ENCODE peak calls at places on chromosomes 7 and 10, in seven cellular contexts. M is HFF-Myc, S is AG09319, B is hepatocyte, W is dorsolateral prefrontal cortex, X is GM10248, J is thyroid gland. L is an unnamed sample.

GRCh38 chr7:100545636-100546128 is 6.7 kb downstream of the AGFG2 start:
- DNase-seq in M (peak; percentile 80), S (peak; percentile 48), B (peak; percentile 86), W (no peak), X (peak; percentile 61), J (peak; percentile 67), L (peak; percentile 69)

GRCh38 chr7:102967798-102968197 is 55.0 kb downstream of the LRRC17 start:
- DNase-seq in M (no peak), S (no peak), B (no peak), W (no peak), X (no peak), J (no peak), L (no peak)

GRCh38 chr7:106377847-106378361 is 93.1 kb upstream of the NAMPT start:
- DNase-seq in M (no peak), S (no peak), B (no peak), W (no peak), X (no peak), J (no peak), L (no peak)

GRCh38 chr10:127041561-127041960 is 136.3 kb downstream of the DOCK1 start:
- DNase-seq in M (peak; percentile 73), S (peak; percentile 68), B (no peak), W (no peak), X (no peak), J (no peak), L (no peak)

GRCh38 chr7:13241416-13241815 is 554.0 kb downstream of the ARL4A start:
- DNase-seq in M (no peak), S (no peak), B (no peak), W (no peak), X (no peak), J (no peak), L (no peak)

GRCh38 chr10:97065128-97065527 is 120.6 kb downstream of the SLIT1 start:
- DNase-seq in M (no peak), S (no peak), B (no peak), W (no peak), X (no peak), J (peak; percentile 40), L (no peak)

GRCh38 chr10:14124951-14125350 is 205.8 kb downstream of the FRMD4A start:
- DNase-seq in M (no peak), S (no peak), B (no peak), W (no peak), X (no peak), J (no peak), L (no peak)

GRCh38 chr7:107803009-107803581 is at the start of gene SLC26A3:
- DNase-seq in M (no peak), S (no peak), B (no peak), W (no peak), X (no peak), J (no peak), L (no peak)

GRCh38 chr7:16232273-16232672 is 189.1 kb downstream of the CRPPA start:
- DNase-seq in M (no peak), S (no peak), B (no peak), W (no peak), X (no peak), J (no peak), L (no peak)

GRCh38 chr10:26593896-26594295 is 103.6 kb upstream of the PDSS1 start:
- DNase-seq in M (no peak), S (no peak), B (no peak), W (no peak), X (peak; percentile 32), J (no peak), L (peak; percentile 49)

GRCh38 chr10:46250898-46251856 is 35.6 kb upstream of the ANTXRL start:
- DNase-seq in M (no peak), S (no peak), B (no peak), W (no peak), X (no peak), J (peak; percentile 21), L (no peak)

GRCh38 chr7:27553288-27553687 is 109.4 kb downstream of the HIBADH start:
- DNase-seq in M (no peak), S (no peak), B (no peak), W (no peak), X (no peak), J (no peak), L (no peak)

GRCh38 chr7:39394105-39394504 is 172.1 kb upstream of the YAE1 start:
- DNase-seq in M (no peak), S (no peak), B (no peak), W (no peak), X (no peak), J (peak; percentile 16), L (no peak)

GRCh38 chr7:1322240-1323110 is 89.8 kb downstream of the UNCX start:
- DNase-seq in M (no peak), S (no peak), B (no peak), W (no peak), X (no peak), J (no peak), L (no peak)

GRCh38 chr7:23487670-23488069 is 17.4 kb upstream of the IGF2BP3 start:
- DNase-seq in M (no peak), S (no peak), B (no peak), W (no peak), X (no peak), J (no peak), L (no peak)

GRCh38 chr7:101488826-101489572 is 126.3 kb downstream of the COL26A1 start:
- DNase-seq in M (no peak), S (no peak), B (peak; percentile 48), W (no peak), X (no peak), J (no peak), L (no peak)

GRCh38 chr7:1407883-1408282 is 51.4 kb downstream of the MICALL2 start:
- DNase-seq in M (no peak), S (no peak), B (no peak), W (no peak), X (no peak), J (no peak), L (no peak)

GRCh38 chr10:43284341-43284910 is 17.6 kb upstream of the RASGEF1A start:
- DNase-seq in M (no peak), S (no peak), B (peak; percentile 73), W (no peak), X (no peak), J (no peak), L (no peak)

GRCh38 chr10:121070257-121070656 is 219.1 kb downstream of the WDR11 start:
- DNase-seq in M (no peak), S (no peak), B (peak; percentile 51), W (no peak), X (no peak), J (no peak), L (no peak)

GRCh38 chr7:71613316-71613715 is 481.4 kb downstream of the GALNT17 start:
- DNase-seq in M (no peak), S (no peak), B (no peak), W (no peak), X (no peak), J (no peak), L (no peak)

DNA sequence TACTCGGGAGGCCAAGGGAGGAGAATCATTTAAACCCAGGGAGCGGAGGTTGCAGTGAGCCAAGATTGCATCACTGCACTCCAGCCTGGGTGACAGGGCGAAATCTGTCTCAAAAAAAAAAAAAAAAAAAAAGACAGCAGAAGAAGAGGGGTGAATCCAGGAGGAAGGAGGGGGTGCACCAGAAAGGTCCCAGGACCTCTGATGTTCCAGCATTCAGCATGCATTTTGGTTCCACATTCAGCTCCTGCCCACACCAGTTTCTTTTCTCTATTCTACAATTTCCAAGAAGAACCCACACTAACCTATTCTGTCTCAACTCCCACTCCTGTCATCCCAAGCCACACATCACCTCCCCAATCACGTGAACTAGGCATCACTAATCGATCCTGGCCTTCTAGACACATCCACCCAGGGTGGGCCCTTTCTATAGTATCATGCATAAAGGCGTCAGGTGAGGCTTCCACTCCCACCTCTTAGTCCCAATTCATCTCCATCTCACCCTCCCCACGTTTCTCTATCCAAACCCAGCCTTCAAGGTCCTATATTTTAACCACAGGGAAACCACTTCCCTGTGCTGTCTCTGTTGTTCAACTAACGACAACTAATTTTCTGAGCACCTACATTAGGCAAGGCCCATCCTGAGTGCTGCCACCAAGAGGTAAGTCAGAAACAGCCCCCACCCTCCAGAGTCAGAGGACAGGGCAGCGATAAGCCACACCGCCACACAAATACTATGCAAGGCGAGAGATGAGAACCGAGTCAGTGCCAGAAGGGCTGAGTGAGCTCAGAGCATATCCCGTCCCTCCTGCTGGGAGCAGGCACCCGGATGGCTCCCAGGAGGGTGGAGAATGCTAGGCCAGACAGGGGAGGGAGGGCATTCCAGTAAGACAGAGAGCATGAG is 2.2 kb downstream of the ANXA11 start:
- DNase-seq in M (peak; percentile 42), S (peak; percentile 60), B (peak; percentile 89), W (no peak), X (peak; percentile 77), J (peak; percentile 77), L (peak; percentile 81)
- TF ChIP-seq CTCF in M (peak; percentile 33), S (peak; percentile 30), B (peak; percentile 33), W (peak; percentile 21), X (peak; percentile 71), J (no peak), L (peak; percentile 39)

GRCh38 chr7:43653466-43653865 is 70.6 kb downstream of the STK17A start:
- DNase-seq in M (no peak), S (no peak), B (no peak), W (no peak), X (no peak), J (no peak), L (no peak)

GRCh38 chr7:43652364-43652763 is 69.5 kb downstream of the STK17A start:
- DNase-seq in M (no peak), S (no peak), B (no peak), W (no peak), X (no peak), J (no peak), L (no peak)

GRCh38 chr7:43656997-43657396 is 72.3 kb downstream of the COA1 start:
- DNase-seq in M (no peak), S (no peak), B (no peak), W (no peak), X (no peak), J (no peak), L (no peak)

GRCh38 chr7:43653891-43654504 is 71.1 kb downstream of the STK17A start:
- DNase-seq in M (no peak), S (no peak), B (no peak), W (no peak), X (no peak), J (no peak), L (no peak)

DNA sequence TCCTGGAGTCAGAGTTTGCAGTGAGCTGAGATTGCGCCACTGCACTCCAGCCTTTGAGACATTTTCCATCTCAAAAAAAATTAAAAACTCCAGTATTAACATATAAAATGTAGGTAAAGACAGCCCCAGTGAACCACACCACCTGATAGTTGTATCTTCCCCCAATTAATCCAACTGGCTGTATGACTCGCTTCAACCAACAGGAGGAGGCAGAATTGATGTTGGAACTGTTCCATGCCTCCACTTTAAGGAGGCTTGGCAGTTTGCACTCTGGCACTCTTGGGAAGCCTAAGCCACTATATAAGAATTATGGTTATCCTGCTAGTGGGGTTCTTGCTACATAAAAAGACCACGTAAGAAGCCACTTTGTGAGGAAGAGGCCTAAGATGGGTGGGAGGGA is 72.7 kb downstream of the STK17A start:
- DNase-seq in M (no peak), S (no peak), B (no peak), W (no peak), X (no peak), J (no peak), L (no peak)
- TF ChIP-seq CTCF in M (no peak), S (no peak), B (no peak), W (no peak), X (no peak), J (no peak), L (no peak)

GRCh38 chr7:109782806-109783205 is 1213.1 kb downstream of the DNAJB9 start:
- DNase-seq in M (no peak), S (no peak), B (no peak), W (no peak), X (no peak), J (no peak), L (no peak)
- TF ChIP-seq CTCF in M (no peak), S (no peak), B (no peak), W (no peak), X (no peak), J (no peak), L (no peak)

GRCh38 chr10:25532213-25532612 is 357.4 kb downstream of the GPR158 start:
- DNase-seq in M (no peak), S (no peak), B (no peak), W (no peak), X (no peak), J (no peak), L (no peak)
- TF ChIP-seq CTCF in M (no peak), S (no peak), B (no peak), W (no peak), X (no peak), J (no peak), L (no peak)

L was measured in GM20000.